ENCODE peak calls at places on chromosomes 2 and 18, in four cellular contexts. Q, N, J and B are unnamed samples.

GRCh38 chr18:55839350-55839749 is 251.4 kb upstream of the TCF4 start:
- DNase-seq in Q (peak; percentile 91), N (no peak), J (no peak), B (no peak)

GRCh38 chr2:74379851-74380789 is at the start of gene DCTN1:
- DNase-seq in Q (peak; percentile 81), N (no peak), J (peak; percentile 43), B (peak; percentile 35)

GRCh38 chr2:224887159-224887558 is 155.1 kb downstream of the DOCK10 start:
- DNase-seq in Q (peak; percentile 50), N (no peak), J (no peak), B (no peak)

GRCh38 chr2:197777823-197778407 is 7.2 kb downstream of the BOLL start:
- DNase-seq in Q (peak; percentile 13), N (no peak), J (peak; percentile 13), B (peak; percentile 31)

GRCh38 chr2:127134235-127134634 is 27.3 kb upstream of the BIN1 start:
- DNase-seq in Q (no peak), N (no peak), J (no peak), B (no peak)

GRCh38 chr2:164782323-164782722 is 59.3 kb downstream of the COBLL1 start:
- DNase-seq in Q (peak; percentile 20), N (no peak), J (no peak), B (no peak)

GRCh38 chr2:85503611-85504433 is 35.1 kb upstream of the MAT2A start:
- DNase-seq in Q (peak; percentile 76), N (no peak), J (no peak), B (no peak)

GRCh38 chr2:240789501-240790369 is 30.3 kb downstream of the KIF1A start:
- DNase-seq in Q (no peak), N (no peak), J (no peak), B (no peak)

GRCh38 chr18:1914489-1914888 is 656.8 kb downstream of the METTL4 start:
- DNase-seq in Q (peak; percentile 9), N (no peak), J (peak; percentile 11), B (no peak)

GRCh38 chr2:158464426-158465281 is 7.9 kb downstream of the PKP4 start:
- DNase-seq in Q (peak; percentile 26), N (no peak), J (peak; percentile 62), B (no peak)

GRCh38 chr2:9681427-9681817 is 50.6 kb upstream of the YWHAQ start:
- DNase-seq in Q (no peak), N (no peak), J (no peak), B (peak; percentile 49)
- H2AFZ ChIP-seq in Q (peak overlapping the region; percentile 75), N (no peak overlapping the region), J (peak overlapping the region; percentile 57), B (peak overlapping the region; percentile 56)

GRCh38 chr2:176164184-176164802 is 7.2 kb downstream of the HOXD3 start:
- DNase-seq in Q (no peak), N (no peak), J (no peak), B (no peak)

GRCh38 chr2:176164803-176165597 is 7.9 kb downstream of the HOXD3 start:
- DNase-seq in Q (peak; percentile 88), N (no peak), J (no peak), B (no peak)

GRCh38 chr2:176166260-176166659 is 9.2 kb downstream of the HOXD3 start:
- DNase-seq in Q (peak; percentile 52), N (no peak), J (no peak), B (no peak)

GRCh38 chr2:176167398-176167797 is 10.3 kb downstream of the HOXD3 start:
- DNase-seq in Q (peak; percentile 60), N (no peak), J (no peak), B (no peak)

DNA sequence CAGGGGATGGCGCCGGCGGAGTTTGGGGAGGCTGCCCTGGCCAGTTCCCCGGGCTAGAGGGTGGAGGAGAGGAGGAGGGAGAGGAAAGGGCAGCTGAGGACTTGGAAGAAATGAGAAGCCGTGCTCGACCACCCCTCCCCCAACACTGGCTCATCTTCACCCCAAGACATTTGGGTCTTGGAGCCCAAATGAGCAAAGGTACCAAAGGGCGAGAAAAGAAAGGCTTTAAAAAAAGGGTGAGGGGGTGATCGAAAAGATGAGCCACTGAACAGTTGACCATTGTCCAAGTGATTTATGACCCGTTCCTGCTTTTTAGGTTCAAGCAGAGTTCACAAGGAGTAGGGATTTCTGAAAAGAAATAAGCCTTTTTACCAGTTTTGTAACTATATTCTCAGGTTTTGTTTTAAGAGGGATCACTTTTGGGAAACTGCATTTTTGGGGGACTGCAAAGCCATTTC is 8.5 kb downstream of the HOXD3 start:
- DNase-seq in Q (no peak), N (no peak), J (no peak), B (no peak)
- TF ChIP-seq EZH2 in Q (no peak), N (no peak), J (no peak), B (no peak)

GRCh38 chr2:233852056-233852455 is 2.3 kb downstream of the HJURP start:
- DNase-seq in Q (no peak), N (no peak), J (no peak), B (no peak)
- H3K4me3 ChIP-seq in Q (peak overlapping the region; percentile 87), N (peak overlapping the region; percentile 100), J (peak overlapping the region; percentile 98), B (no peak overlapping the region)

GRCh38 chr2:23523651-23524260 is 138.8 kb downstream of the KLHL29 start:
- DNase-seq in Q (peak; percentile 43), N (no peak), J (no peak), B (no peak)
- H2AFZ ChIP-seq in Q (no peak overlapping the region), N (no peak overlapping the region), J (no peak overlapping the region), B (no peak overlapping the region)

GRCh38 chr2:219515874-219516629 is 1.8 kb downstream of the ASIC4 start:
- DNase-seq in Q (no peak), N (no peak), J (no peak), B (no peak)

GRCh38 chr2:219513787-219514186 is 495 bp upstream of the ASIC4 start:
- DNase-seq in Q (no peak), N (no peak), J (no peak), B (no peak)

GRCh38 chr2:219512524-219513216 is 1.6 kb upstream of the ASIC4 start:
- DNase-seq in Q (no peak), N (no peak), J (no peak), B (no peak)

GRCh38 chr2:219514836-219515235 is 554 bp downstream of the ASIC4 start:
- DNase-seq in Q (no peak), N (no peak), J (no peak), B (no peak)

GRCh38 chr2:219514196-219514761 is at the start of gene ASIC4:
- DNase-seq in Q (no peak), N (no peak), J (peak; percentile 86), B (peak; percentile 31)
- TF ChIP-seq EZH2 in Q (peak; percentile 91), N (no peak), J (no peak), B (no peak)

DNA sequence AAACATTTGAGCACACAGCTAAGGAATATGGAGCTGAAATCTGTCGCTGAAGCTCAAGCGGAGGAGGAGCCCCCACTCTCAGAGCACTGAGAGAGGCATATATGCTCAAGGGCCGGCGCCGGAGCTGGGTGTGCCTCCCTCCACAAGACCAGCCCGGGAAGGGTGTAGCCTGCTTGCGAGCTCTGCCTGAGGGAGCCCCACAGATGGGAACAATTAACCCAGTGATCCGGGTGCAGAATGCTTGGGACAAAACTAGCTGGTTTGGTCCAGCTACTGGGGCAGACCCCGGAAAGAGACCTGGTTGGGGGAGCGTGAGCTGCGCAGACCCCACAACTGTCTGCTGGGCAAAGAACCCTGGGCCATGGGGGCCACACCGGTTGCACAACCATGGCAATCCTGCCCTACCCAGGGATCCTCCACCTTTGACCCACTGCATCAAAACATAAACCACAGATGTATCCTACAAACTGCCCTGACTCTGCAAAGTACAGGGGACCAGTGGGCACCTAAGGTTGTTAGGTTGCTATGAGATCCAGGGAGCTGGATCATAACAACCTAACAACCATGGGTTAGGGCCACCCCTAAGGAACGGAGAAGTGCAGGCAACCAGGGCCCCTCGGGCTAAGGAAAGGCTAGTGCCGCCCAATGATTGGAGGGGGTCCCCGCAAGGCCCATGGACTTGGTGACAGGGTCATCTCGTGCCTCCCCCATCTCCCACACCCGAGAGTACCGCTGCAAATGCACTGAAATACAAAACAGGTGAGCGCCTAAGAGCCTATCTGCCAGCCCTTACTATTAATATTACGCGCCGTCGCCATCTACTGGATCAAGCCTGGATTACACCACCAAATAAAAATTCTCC is 53.4 kb upstream of the SCN1A start:
- DNase-seq in Q (peak; percentile 38), N (peak; percentile 47), J (peak; percentile 40), B (peak; percentile 60)
- H3K4me3 ChIP-seq in Q (no peak overlapping the region), N (no peak overlapping the region), J (no peak overlapping the region), B (no peak overlapping the region)

GRCh38 chr18:46071894-46072867 is at the start of gene PSTPIP2:
- DNase-seq in Q (peak; percentile 68), N (no peak), J (peak; percentile 44), B (no peak)

GRCh38 chr18:46069524-46069923 is 2.5 kb downstream of the PSTPIP2 start:
- DNase-seq in Q (peak; percentile 49), N (no peak), J (no peak), B (no peak)

GRCh38 chr18:46070232-46070631 is 1.8 kb downstream of the PSTPIP2 start:
- DNase-seq in Q (no peak), N (no peak), J (no peak), B (no peak)

GRCh38 chr18:46071615-46071893 is 506 bp downstream of the PSTPIP2 start:
- DNase-seq in Q (no peak), N (no peak), J (no peak), B (no peak)

DNA sequence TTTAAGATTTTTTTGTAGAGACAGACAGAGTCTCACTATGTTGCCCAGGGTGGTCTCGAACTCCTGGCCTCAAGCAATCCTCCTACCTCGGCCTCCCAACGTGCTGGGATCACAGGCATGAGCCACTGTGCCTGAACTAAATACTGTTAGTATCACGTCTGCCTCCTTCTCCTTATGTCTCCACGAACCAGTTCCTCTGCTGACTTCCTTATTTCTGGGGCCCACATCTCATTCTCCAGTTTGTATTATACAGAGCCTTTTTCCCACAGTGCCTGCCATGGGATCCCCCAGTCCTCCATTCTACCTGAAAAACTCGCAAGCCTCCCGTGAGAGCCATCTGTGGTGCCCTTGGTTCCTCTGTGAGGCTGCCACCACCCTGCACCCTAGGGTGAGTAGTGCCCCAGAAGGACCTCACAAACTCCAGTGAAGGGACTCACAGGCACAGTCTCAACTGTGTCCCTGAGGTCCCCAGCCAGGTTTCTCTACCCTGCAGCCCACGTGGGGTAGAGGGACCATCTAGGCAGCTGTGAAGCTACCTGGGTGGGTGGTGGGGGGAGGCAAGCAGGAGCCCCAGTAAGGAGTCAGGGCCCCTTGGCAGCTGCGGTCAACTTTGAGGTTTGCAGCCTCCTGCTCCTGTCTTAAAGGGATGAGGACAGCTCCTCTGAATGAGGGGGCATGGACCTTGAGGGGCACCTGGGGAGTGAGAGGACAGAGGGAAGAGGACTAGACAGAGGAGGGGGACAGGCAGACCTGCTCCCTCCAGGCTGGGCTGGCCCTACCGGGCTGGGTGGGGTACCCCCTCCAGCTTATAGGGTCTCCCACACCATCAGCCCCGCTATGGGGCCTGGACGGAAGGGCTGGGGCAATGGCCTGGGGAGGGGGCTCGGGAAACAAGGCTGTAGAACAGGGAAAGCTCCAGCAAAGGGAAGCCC is 1.1 kb downstream of the PSTPIP2 start:
- DNase-seq in Q (no peak), N (no peak), J (no peak), B (no peak)
- H2AFZ ChIP-seq in Q (peak overlapping the region; percentile 70), N (no peak overlapping the region), J (peak overlapping the region; percentile 96), B (no peak overlapping the region)

GRCh38 chr2:170465241-170465640 is 249.9 kb upstream of the SP5 start:
- DNase-seq in Q (peak; percentile 2), N (peak; percentile 51), J (no peak), B (no peak)

GRCh38 chr2:170467568-170468422 is 247.3 kb upstream of the SP5 start:
- DNase-seq in Q (peak; percentile 23), N (no peak), J (no peak), B (no peak)

GRCh38 chr2:170464268-170464667 is 250.9 kb upstream of the SP5 start:
- DNase-seq in Q (no peak), N (no peak), J (no peak), B (no peak)

GRCh38 chr2:170468557-170468956 is 246.6 kb upstream of the SP5 start:
- DNase-seq in Q (no peak), N (no peak), J (no peak), B (no peak)

GRCh38 chr2:170466632-170467031 is 248.5 kb upstream of the SP5 start:
- DNase-seq in Q (no peak), N (no peak), J (no peak), B (no peak)
- TF ChIP-seq EZH2 in Q (no peak), N (no peak), J (no peak), B (no peak)